ENCODE peak calls at places on chromosomes 13 and 19, in six cellular contexts. B is K562, A is A549, C is esophagus squamous epithelium, J is uterus, Y is Peyer's patch. M is an unnamed sample.

GRCh38 chr19:10104665-10105221 is 1.4 kb upstream of the PPAN start:
- DNase-seq in J (no peak), B (no peak), C (no peak), A (no peak), Y (peak; percentile 92), M (no peak)

GRCh38 chr13:62046512-62046911 is 630.9 kb upstream of the PCDH20 start:
- DNase-seq in Y (no peak), C (no peak), J (no peak), B (no peak), A (no peak), M (no peak)

GRCh38 chr13:67736646-67737420 is 506.7 kb upstream of the PCDH9 start:
- DNase-seq in J (no peak), C (no peak), Y (no peak), A (peak; percentile 0), B (no peak), M (no peak)

GRCh38 chr13:94249512-94249911 is 230.0 kb downstream of the DCT start:
- DNase-seq in A (no peak), J (no peak), B (no peak), C (no peak), Y (no peak), M (no peak)

GRCh38 chr19:39679056-39679790 is 23.5 kb downstream of the LGALS16 start:
- DNase-seq in C (no peak), Y (no peak), A (no peak), J (no peak), B (no peak), M (no peak)

GRCh38 chr13:60143775-60144174 is 20.0 kb downstream of the DIAPH3 start:
- DNase-seq in J (no peak), Y (no peak), B (no peak), C (no peak), A (no peak), M (no peak)

GRCh38 chr19:2600914-2601870 is 101.3 kb downstream of the GNG7 start:
- DNase-seq in Y (peak; percentile 42), B (no peak), C (no peak), A (no peak), J (no peak), M (peak; percentile 44)

GRCh38 chr13:42977219-42977659 is 14.8 kb downstream of the EPSTI1 start:
- DNase-seq in B (no peak), Y (no peak), A (no peak), J (no peak), C (no peak), M (no peak)

GRCh38 chr13:45073809-45074208 is 46.5 kb upstream of the GTF2F2 start:
- DNase-seq in Y (no peak), J (no peak), C (no peak), A (no peak), B (no peak), M (no peak)

GRCh38 chr19:16394111-16394510 is 69.5 kb downstream of the KLF2 start:
- DNase-seq in J (no peak), Y (no peak), A (no peak), B (no peak), C (no peak), M (no peak)

GRCh38 chr19:294341-294818 is 3.2 kb upstream of the PLPP2 start:
- DNase-seq in B (peak; percentile 7), C (no peak), A (no peak), J (no peak), Y (peak; percentile 41), M (peak; percentile 46)

GRCh38 chr19:41218615-41219507 is at the start of gene AXL:
- DNase-seq in B (peak; percentile 42), C (no peak), A (peak; percentile 97), Y (peak; percentile 71), J (peak; percentile 84), M (peak; percentile 93)

GRCh38 chr13:43908156-43909126 is 28.7 kb downstream of the LACC1 start:
- DNase-seq in A (peak; percentile 25), C (no peak), Y (no peak), J (no peak), B (no peak), M (no peak)

GRCh38 chr19:9009935-9010651 is at the start of gene MUC16:
- DNase-seq in Y (no peak), B (no peak), J (no peak), C (no peak), A (no peak), M (no peak)

GRCh38 chr19:36805364-36805763 is 32.8 kb upstream of the ZNF850 start:
- DNase-seq in B (no peak), J (no peak), Y (no peak), A (no peak), C (no peak), M (no peak)

GRCh38 chr13:77022341-77022740 is 4.6 kb downstream of the FBXL3 start:
- DNase-seq in A (no peak), J (no peak), Y (no peak), C (no peak), B (no peak), M (no peak)

GRCh38 chr13:106133025-106133424 is 402.4 kb downstream of the EFNB2 start:
- DNase-seq in B (no peak), C (no peak), A (no peak), Y (no peak), J (no peak), M (no peak)

GRCh38 chr19:51478381-51479285 is at the start of gene CEACAM18:
- DNase-seq in C (no peak), B (peak; percentile 32), A (no peak), J (no peak), Y (peak; percentile 86), M (no peak)

GRCh38 chr13:33794576-33794975 is 23.4 kb upstream of the RFC3 start:
- DNase-seq in A (no peak), C (no peak), J (no peak), Y (no peak), B (no peak), M (peak; percentile 82)

GRCh38 chr13:67229438-67230242 is 496 bp downstream of the PCDH9 start:
- DNase-seq in C (no peak), A (peak; percentile 13), Y (no peak), B (no peak), J (no peak), M (no peak)

GRCh38 chr13:93646247-93646646 is 419.6 kb downstream of the GPC6 start:
- DNase-seq in C (no peak), Y (no peak), B (no peak), A (no peak), J (no peak), M (no peak)

GRCh38 chr13:26247011-26247410 is 6.9 kb upstream of the CDK8 start:
- DNase-seq in B (no peak), C (no peak), Y (no peak), J (no peak), A (no peak), M (no peak)

GRCh38 chr13:33676700-33677048 is 141.3 kb upstream of the RFC3 start:
- DNase-seq in A (peak; percentile 21), J (peak; percentile 29), C (no peak), B (no peak), Y (peak; percentile 65), M (peak; percentile 55)

GRCh38 chr19:50413531-50413930 is 5.2 kb upstream of the SPIB start:
- DNase-seq in J (no peak), C (no peak), Y (no peak), A (no peak), B (no peak), M (no peak)

GRCh38 chr19:50416034-50416814 is 2.5 kb upstream of the SPIB start:
- DNase-seq in B (no peak), A (no peak), J (no peak), C (no peak), Y (no peak), M (no peak)

GRCh38 chr19:50416815-50417137 is 2.0 kb upstream of the SPIB start:
- DNase-seq in Y (no peak), J (no peak), A (no peak), B (no peak), C (no peak), M (no peak)

GRCh38 chr19:50415661-50416033 is 3.1 kb upstream of the SPIB start:
- DNase-seq in J (no peak), Y (peak; percentile 94), C (peak; percentile 51), A (no peak), B (peak; percentile 85), M (no peak)

GRCh38 chr19:50414850-50415660 is 3.7 kb upstream of the SPIB start:
- DNase-seq in A (peak; percentile 89), Y (peak; percentile 92), J (peak; percentile 73), B (peak; percentile 87), C (no peak), M (peak; percentile 27)
- H3K4me3 ChIP-seq in A (no peak overlapping the region), Y (no peak overlapping the region), J (no peak overlapping the region), B (no peak overlapping the region), C (no peak overlapping the region), M (no peak overlapping the region)

GRCh38 chr19:49956113-49956491 is 4.9 kb downstream of the SIGLEC11 start:
- DNase-seq in C (no peak), J (no peak), A (no peak), B (no peak), Y (no peak), M (no peak)

GRCh38 chr19:49953376-49953775 is 7.6 kb downstream of the SIGLEC11 start:
- DNase-seq in A (no peak), B (no peak), Y (no peak), C (no peak), J (no peak), M (peak; percentile 5)

GRCh38 chr19:49952906-49953305 is 8.1 kb downstream of the SIGLEC11 start:
- DNase-seq in C (no peak), A (no peak), J (no peak), B (no peak), Y (no peak), M (no peak)

GRCh38 chr19:49954092-49954825 is 6.7 kb downstream of the SIGLEC11 start:
- DNase-seq in B (no peak), Y (no peak), C (no peak), J (peak; percentile 31), A (no peak), M (peak; percentile 43)

GRCh38 chr19:49954933-49955332 is 6.0 kb downstream of the SIGLEC11 start:
- DNase-seq in J (no peak), Y (no peak), C (no peak), B (no peak), A (no peak), M (no peak)
- TF ChIP-seq POLR2A in J (no peak), Y (no peak), C (no peak), B (no peak), A (no peak), M (no peak)

GRCh38 chr19:4113398-4114088 is 10.4 kb downstream of the MAP2K2 start:
- DNase-seq in A (no peak), Y (no peak), B (no peak), C (no peak), J (no peak), M (no peak)
- H3K4me1 ChIP-seq in A (no peaks in the 10 kb centered on the region), Y (no peaks in the 10 kb centered on the region), B (no peaks in the 10 kb centered on the region), C (no peaks in the 10 kb centered on the region), J (peaks cover 4% of the 10 kb centered on the region), M (no peaks in the 10 kb centered on the region)

GRCh38 chr13:21328201-21328600 is 130.9 kb downstream of the ZDHHC20 start:
- DNase-seq in A (no peak), B (no peak), Y (no peak), C (no peak), J (no peak), M (no peak)

GRCh38 chr13:21322988-21323387 is 136.1 kb downstream of the ZDHHC20 start:
- DNase-seq in C (no peak), A (no peak), Y (no peak), B (no peak), J (no peak), M (no peak)

GRCh38 chr13:21328836-21329477 is 130.1 kb downstream of the ZDHHC20 start:
- DNase-seq in B (no peak), Y (no peak), A (no peak), C (no peak), J (no peak), M (no peak)

GRCh38 chr13:21324793-21325192 is 134.3 kb downstream of the ZDHHC20 start:
- DNase-seq in C (no peak), Y (no peak), J (no peak), B (no peak), A (no peak), M (no peak)

GRCh38 chr13:21326155-21327030 is 132.7 kb downstream of the ZDHHC20 start:
- DNase-seq in J (peak; percentile 19), A (no peak), Y (peak; percentile 57), B (no peak), C (no peak), M (no peak)
- H3K4me3 ChIP-seq in J (peak overlapping the region; percentile 34), A (no peak overlapping the region), Y (peak overlapping the region; percentile 14), B (no peak overlapping the region), C (peak overlapping the region; percentile 23), M (peak overlapping the region; percentile 43)